ENCODE peak calls at places on chromosomes 3 and 15, in eight cellular contexts. X, K, C, Q, F, U, Z and I are unnamed samples.

GRCh38 chr15:80710635-80711553 is 15.8 kb downstream of the ABHD17C start:
- DNase-seq in X (no peak), K (no peak), C (no peak), Q (no peak), F (no peak), U (no peak), Z (no peak), I (peak; percentile 12)

GRCh38 chr3:133441867-133442270 is 42.0 kb downstream of the BFSP2 start:
- DNase-seq in X (no peak), K (no peak), C (no peak), Q (no peak), F (no peak), U (no peak), Z (no peak), I (peak; percentile 39)

GRCh38 chr3:42519568-42519962 is 17.1 kb downstream of the VIPR1 start:
- DNase-seq in X (no peak), K (no peak), C (no peak), Q (no peak), F (no peak), U (no peak), Z (no peak), I (no peak)

GRCh38 chr15:65416845-65417416 is 5.8 kb downstream of the IGDCC4 start:
- DNase-seq in X (no peak), K (no peak), C (peak; percentile 52), Q (peak; percentile 61), F (no peak), U (peak; percentile 49), Z (no peak), I (no peak)

GRCh38 chr15:77009646-77010311 is 14.9 kb downstream of the PSTPIP1 start:
- DNase-seq in X (no peak), K (peak; percentile 47), C (no peak), Q (no peak), F (no peak), U (no peak), Z (no peak), I (no peak)

GRCh38 chr3:11545186-11545851 is 98.4 kb downstream of the VGLL4 start:
- DNase-seq in X (no peak), K (no peak), C (no peak), Q (peak; percentile 39), F (no peak), U (peak; percentile 29), Z (no peak), I (no peak)

GRCh38 chr3:124779751-124780191 is 49.5 kb downstream of the UMPS start:
- DNase-seq in X (no peak), K (no peak), C (no peak), Q (no peak), F (no peak), U (no peak), Z (no peak), I (no peak)

GRCh38 chr15:58506787-58507671 is 75.2 kb downstream of the LIPC start:
- DNase-seq in X (no peak), K (no peak), C (no peak), Q (no peak), F (no peak), U (no peak), Z (no peak), I (no peak)

GRCh38 chr3:170330366-170330765 is 27.1 kb upstream of the SKIL start:
- DNase-seq in X (no peak), K (no peak), C (peak; percentile 73), Q (no peak), F (peak; percentile 28), U (no peak), Z (no peak), I (peak; percentile 40)

GRCh38 chr3:74613060-74613459 is 1.4 kb downstream of the CNTN3 start:
- DNase-seq in X (no peak), K (no peak), C (no peak), Q (no peak), F (no peak), U (no peak), Z (no peak), I (no peak)

GRCh38 chr3:16322189-16322588 is 57.2 kb downstream of the OXNAD1 start:
- DNase-seq in X (no peak), K (no peak), C (no peak), Q (no peak), F (no peak), U (no peak), Z (no peak), I (no peak)

GRCh38 chr3:16319723-16320122 is 54.7 kb downstream of the OXNAD1 start:
- DNase-seq in X (no peak), K (no peak), C (no peak), Q (no peak), F (no peak), U (no peak), Z (no peak), I (no peak)

GRCh38 chr3:16326724-16327349 is 61.8 kb downstream of the OXNAD1 start:
- DNase-seq in X (no peak), K (no peak), C (no peak), Q (no peak), F (no peak), U (no peak), Z (no peak), I (no peak)

GRCh38 chr3:16325850-16326249 is 60.8 kb downstream of the OXNAD1 start:
- DNase-seq in X (no peak), K (no peak), C (no peak), Q (no peak), F (no peak), U (no peak), Z (no peak), I (no peak)

GRCh38 chr3:16323737-16324136 is 58.7 kb downstream of the OXNAD1 start:
- DNase-seq in X (no peak), K (no peak), C (no peak), Q (no peak), F (no peak), U (no peak), Z (no peak), I (no peak)
- TF ChIP-seq POLR2A in X (no peak), K (no peak), C (no peak), Q (no peak), F (no peak), U (no peak), Z (no peak), I (no peak)

GRCh38 chr3:49162751-49163419 is 3.2 kb downstream of the CCDC71 start:
- DNase-seq in X (no peak), K (no peak), C (no peak), Q (no peak), F (no peak), U (no peak), Z (no peak), I (no peak)
- TF ChIP-seq POLR2A in X (no peak), K (no peak), C (no peak), Q (no peak), F (no peak), U (no peak), Z (no peak), I (no peak)

GRCh38 chr15:48331796-48332641 is 790 bp downstream of the DUT start:
- DNase-seq in X (peak; percentile 64), K (peak; percentile 75), C (peak; percentile 69), Q (peak; percentile 76), F (peak; percentile 60), U (peak; percentile 81), Z (peak; percentile 63), I (peak; percentile 91)

GRCh38 chr15:48333553-48333952 is 2.3 kb downstream of the DUT start:
- DNase-seq in X (no peak), K (no peak), C (no peak), Q (no peak), F (no peak), U (no peak), Z (no peak), I (peak; percentile 44)

GRCh38 chr15:48330045-48330840 is 986 bp upstream of the DUT start:
- DNase-seq in X (no peak), K (no peak), C (no peak), Q (no peak), F (no peak), U (no peak), Z (no peak), I (no peak)

GRCh38 chr15:48332642-48333034 is 1.4 kb downstream of the DUT start:
- DNase-seq in X (no peak), K (no peak), C (no peak), Q (no peak), F (no peak), U (no peak), Z (no peak), I (peak; percentile 14)

GRCh38 chr15:48330855-48331795 is at the start of gene DUT:
- DNase-seq in X (peak; percentile 79), K (peak; percentile 86), C (peak; percentile 76), Q (peak; percentile 82), F (peak; percentile 88), U (peak; percentile 93), Z (peak; percentile 84), I (peak; percentile 87)
- TF ChIP-seq POLR2A in X (no peak), K (peak; percentile 73), C (peak; percentile 93), Q (peak; percentile 90), F (peak; percentile 87), U (no peak), Z (peak; percentile 74), I (peak; percentile 74)

GRCh38 chr3:194000100-194000499 is 135.8 kb upstream of the HES1 start:
- DNase-seq in X (no peak), K (no peak), C (no peak), Q (no peak), F (no peak), U (no peak), Z (no peak), I (no peak)

GRCh38 chr3:194006102-194006501 is 129.8 kb upstream of the HES1 start:
- DNase-seq in X (no peak), K (no peak), C (no peak), Q (no peak), F (no peak), U (no peak), Z (no peak), I (no peak)

GRCh38 chr3:194000712-194001111 is 135.2 kb upstream of the HES1 start:
- DNase-seq in X (no peak), K (no peak), C (no peak), Q (no peak), F (no peak), U (no peak), Z (no peak), I (no peak)

GRCh38 chr3:194001728-194002459 is 134.1 kb upstream of the HES1 start:
- DNase-seq in X (no peak), K (no peak), C (no peak), Q (no peak), F (no peak), U (no peak), Z (no peak), I (no peak)

DNA sequence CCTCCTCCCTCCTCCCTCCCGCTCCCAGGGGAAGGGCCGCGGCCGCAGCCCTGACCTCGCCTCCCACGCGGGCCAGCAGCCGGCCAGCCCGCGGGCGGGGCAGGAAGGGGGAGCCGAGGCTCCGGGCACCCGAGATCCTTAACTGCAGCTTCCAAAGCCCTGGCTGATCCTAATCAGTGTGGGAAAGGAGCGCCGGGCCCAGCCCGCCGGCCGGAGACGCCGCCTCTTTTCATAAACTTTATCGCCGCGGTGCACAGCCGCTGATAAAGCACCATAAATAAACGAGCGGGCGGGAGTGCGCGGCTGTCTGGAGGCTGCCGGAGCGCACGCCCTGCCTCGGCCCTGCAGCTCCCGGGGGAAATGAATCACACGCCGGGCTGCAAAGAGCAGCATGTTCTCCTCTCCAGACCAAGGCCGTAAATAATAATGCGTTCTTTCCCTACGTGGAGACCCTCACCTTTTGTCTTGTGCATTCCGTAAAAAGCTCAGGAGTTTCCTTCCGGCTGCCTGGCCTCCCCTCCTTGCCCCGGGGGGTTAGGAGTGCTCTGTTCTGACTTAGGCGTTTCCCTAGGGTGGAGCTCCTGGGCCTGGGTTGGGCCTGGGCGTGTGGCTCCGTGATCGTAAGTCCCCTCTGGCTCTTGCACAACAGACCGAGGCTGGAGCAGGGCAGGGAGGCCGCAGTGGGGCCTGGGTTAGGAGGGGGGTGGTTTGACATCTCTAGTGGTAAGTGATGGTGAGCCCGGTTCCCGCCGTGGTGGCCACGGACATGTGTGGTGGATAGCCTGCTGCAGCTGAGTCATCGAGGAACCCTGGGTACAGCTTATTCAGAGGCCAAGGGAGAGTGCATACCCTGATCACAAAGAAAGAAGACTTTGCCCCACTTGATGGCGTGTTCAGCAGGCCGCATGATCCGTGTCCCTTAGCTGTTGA is 132.6 kb upstream of the HES1 start:
- DNase-seq in X (peak; percentile 80), K (peak; percentile 94), C (peak; percentile 95), Q (peak; percentile 94), F (peak; percentile 91), U (peak; percentile 95), Z (peak; percentile 83), I (peak; percentile 97)
- TF ChIP-seq POLR2A in X (no peak), K (peak; percentile 37), C (no peak), Q (peak; percentile 8), F (peak; percentile 49), U (no peak), Z (peak; percentile 10), I (no peak)